ENCODE peak calls at places on chromosome 6, in six cellular contexts. P is CD8-positive, alpha-beta T cell; G is CD4-positive, alpha-beta memory T cell; D is lung; N is DND-41; K is ascending aorta. X is an unnamed sample. For H3K4me1 and H3K36me3, the result is how much of the 10 kb centered on the place peaks cover.

GRCh38 chr6:92779758-92780157 is 639.6 kb downstream of the EPHA7 start:
- DNase-seq in G (no peak), D (no peak), P (no peak), N (no peak), K (no peak), X (no peak)

GRCh38 chr6:49553353-49553752 is 2.9 kb downstream of the C6orf141 start:
- DNase-seq in K (no peak), D (no peak), N (no peak), P (no peak), G (no peak), X (no peak)

GRCh38 chr6:127967708-127968107 is 66.8 kb upstream of the THEMIS start:
- DNase-seq in N (peak), D (no peak), P (peak), K (no peak), G (no peak), X (no peak)

GRCh38 chr6:44627091-44627878 is 239.8 kb downstream of the CDC5L start:
- DNase-seq in G (no peak), D (peak), N (no peak), P (no peak), K (no peak), X (peak)

GRCh38 chr6:39051399-39052122 is 3.0 kb downstream of the GLP1R start:
- DNase-seq in N (peak), D (no peak), P (no peak), G (no peak), K (no peak), X (no peak)

GRCh38 chr6:112014483-112014882 is 39.4 kb upstream of the CCN6 start:
- DNase-seq in N (no peak), D (no peak), P (no peak), G (no peak), K (no peak), X (no peak)

GRCh38 chr6:119979862-119980261 is 630.3 kb upstream of the MAN1A1 start:
- DNase-seq in D (no peak), K (no peak), P (no peak), G (no peak), N (no peak), X (no peak)

GRCh38 chr6:53014034-53014433 is 18.9 kb upstream of the GSTA4 start:
- DNase-seq in P (no peak), D (no peak), N (no peak), G (no peak), K (no peak), X (no peak)

GRCh38 chr6:36668601-36669390 is 9.7 kb upstream of the CDKN1A start:
- DNase-seq in P (no peak), K (no peak), N (no peak), G (no peak), D (no peak), X (no peak)

GRCh38 chr6:168219804-168220203 is 99.8 kb downstream of the DACT2 start:
- DNase-seq in N (no peak), K (peak), P (no peak), D (no peak), G (no peak), X (no peak)

GRCh38 chr6:168221497-168222079 is 98.0 kb downstream of the DACT2 start:
- DNase-seq in K (no peak), G (no peak), P (no peak), D (no peak), N (no peak), X (no peak)

GRCh38 chr6:168222261-168222660 is 97.3 kb downstream of the DACT2 start:
- DNase-seq in N (no peak), P (no peak), G (no peak), D (no peak), K (no peak), X (no peak)

GRCh38 chr6:168219167-168219566 is 100.4 kb downstream of the DACT2 start:
- DNase-seq in K (peak), N (no peak), D (no peak), G (no peak), P (no peak), X (no peak)

DNA sequence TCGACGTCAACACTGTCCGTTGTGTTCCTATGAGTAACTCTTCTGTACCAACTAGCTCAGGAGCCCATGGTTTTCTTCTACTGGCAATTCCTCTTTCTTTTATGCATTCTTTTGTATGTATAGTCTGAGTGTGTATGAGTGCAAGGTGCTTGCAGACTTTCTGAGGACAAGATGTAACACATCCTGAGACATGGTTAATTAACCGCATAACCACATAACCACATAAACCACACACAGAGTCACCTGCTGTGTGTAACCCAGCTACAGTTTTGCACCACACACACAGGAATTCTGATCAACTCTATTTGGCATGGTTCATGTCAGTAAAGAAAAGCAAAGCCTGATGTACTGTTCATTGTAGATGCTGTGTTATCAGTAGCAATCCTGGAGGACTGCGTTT is 98.6 kb downstream of the DACT2 start:
- DNase-seq in K (no peak), G (no peak), D (no peak), N (peak), P (no peak), X (no peak)
- H3K4me1 ChIP-seq in K (under half), G (under half), D (under half), N (under half), P (under half), X (under half)

DNA sequence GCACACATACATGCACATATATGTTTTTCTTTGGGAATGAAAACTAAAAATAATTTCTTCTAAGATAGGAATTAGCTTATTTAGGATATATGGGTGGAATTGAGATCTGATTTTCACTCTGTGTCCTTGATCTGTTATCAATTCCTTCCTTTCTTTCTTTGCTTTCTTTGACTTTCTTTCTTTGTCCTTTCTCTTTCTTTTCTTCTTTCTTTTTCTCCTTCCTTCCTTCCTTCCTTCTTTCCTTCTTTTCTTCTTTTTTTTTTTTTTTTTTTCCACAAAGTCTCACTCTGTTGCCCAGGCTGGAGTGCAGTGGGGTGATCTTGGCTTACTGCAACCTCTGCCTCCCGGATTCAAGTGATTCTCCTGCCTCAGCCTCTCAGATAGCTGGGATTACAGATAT is 28.1 kb downstream of the PCMT1 start:
- DNase-seq in N (no peak), G (no peak), D (no peak), P (no peak), K (no peak), X (no peak)
- H3K36me3 ChIP-seq in N (half or more), G (under half), D (under half), P (under half), K (half or more), X (under half)

DNA sequence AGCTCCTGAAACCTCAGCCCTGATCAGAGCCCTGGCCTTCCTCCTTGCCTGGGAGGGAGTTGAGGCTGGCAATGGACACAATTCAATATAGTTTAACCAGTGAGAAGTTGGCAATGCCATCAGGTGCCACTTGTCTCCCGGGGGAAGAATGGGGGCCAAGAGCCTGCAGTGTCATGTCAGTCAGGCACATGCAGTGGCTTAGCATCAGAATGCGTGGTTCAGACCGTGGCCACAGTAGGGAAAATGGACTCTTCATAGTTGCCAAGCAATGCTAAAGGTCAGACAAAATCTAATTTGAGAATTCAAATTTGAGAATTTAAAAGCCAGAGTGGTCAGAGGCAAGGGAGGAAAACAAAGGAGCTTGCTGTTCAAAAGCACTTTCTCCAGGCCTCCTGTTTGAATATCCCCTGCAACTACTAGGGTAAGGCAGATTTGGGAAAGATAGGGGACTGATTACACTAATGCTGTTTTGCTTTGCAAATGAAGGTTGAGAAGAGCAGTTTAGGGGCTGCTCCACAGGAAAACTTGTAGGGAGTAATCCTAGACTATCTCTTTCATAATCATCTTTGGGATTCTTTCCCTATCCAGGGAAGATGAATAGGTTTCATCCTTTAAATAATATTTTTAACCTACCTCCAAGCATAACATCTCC is 33.1 kb upstream of the CLIC5 start:
- DNase-seq in G (no peak), P (no peak), D (no peak), N (no peak), K (no peak), X (no peak)
- H3K27ac ChIP-seq in G (no peak), P (no peak), D (no peak), N (no peak), K (no peak), X (no peak)

DNA sequence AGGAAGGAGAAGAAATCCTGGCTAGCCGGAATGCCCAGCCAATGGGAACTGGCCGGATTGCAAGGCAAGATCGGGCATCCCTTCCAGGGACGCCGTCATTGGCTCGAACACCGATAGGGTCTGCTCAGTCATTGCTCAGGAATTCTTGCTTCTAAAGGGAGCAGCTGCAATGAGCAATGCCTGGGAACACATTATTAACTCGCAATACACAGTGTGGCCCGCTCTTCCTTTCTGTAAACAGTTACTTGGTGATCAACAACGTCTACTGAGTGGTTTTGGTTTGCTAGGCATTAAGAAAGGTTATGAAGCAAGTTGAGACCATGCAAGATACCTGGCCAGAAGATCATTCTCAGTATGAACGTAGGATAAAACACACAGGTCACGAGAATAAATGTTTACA is 165.4 kb upstream of the CITED2 start:
- DNase-seq in P (no peak), G (no peak), D (peak), N (no peak), K (peak), X (peak)
- H3K4me1 ChIP-seq in P (under half), G (half or more), D (under half), N (under half), K (under half), X (under half)

GRCh38 chr6:156391977-156392376 is 385.2 kb upstream of the ARID1B start:
- DNase-seq in N (no peak), G (no peak), D (no peak), P (no peak), K (no peak), X (no peak)
- H3K36me3 ChIP-seq in N (under half), G (under half), D (under half), P (under half), K (under half), X (under half)